ENCODE peak calls at places on chromosomes 13 and 19, in four cellular contexts. W, Q, S and O are unnamed samples.

GRCh38 chr13:26425439-26426358 is 131.8 kb upstream of the WASF3 start:
- DNase-seq in Q (no peak), S (no peak), W (peak; percentile 62), O (peak; percentile 20)

GRCh38 chr13:30791354-30791921 is 56.1 kb downstream of the ALOX5AP start:
- DNase-seq in W (no peak), Q (no peak), S (no peak), O (no peak)

GRCh38 chr13:97242755-97243497 is 20.8 kb downstream of the MBNL2 start:
- DNase-seq in W (no peak), S (no peak), Q (no peak), O (no peak)

GRCh38 chr19:10811391-10812111 is 24.5 kb downstream of the TMED1 start:
- DNase-seq in S (no peak), Q (no peak), W (no peak), O (no peak)

GRCh38 chr13:28717170-28717569 is 1.6 kb downstream of the SLC46A3 start:
- DNase-seq in Q (no peak), W (no peak), S (no peak), O (no peak)

GRCh38 chr13:24878340-24878739 is 114.4 kb downstream of the RNF17 start:
- DNase-seq in W (no peak), Q (no peak), S (no peak), O (no peak)

GRCh38 chr13:49220035-49220855 is at the start of gene MLNR:
- DNase-seq in S (no peak), Q (peak; percentile 48), W (peak; percentile 53), O (no peak)

GRCh38 chr13:81540777-81541176 is 1199.9 kb upstream of the SPRY2 start:
- DNase-seq in W (no peak), Q (peak; percentile 3), S (no peak), O (no peak)

GRCh38 chr13:24217601-24218281 is 57.2 kb downstream of the SPATA13 start:
- DNase-seq in S (no peak), W (no peak), Q (no peak), O (peak; percentile 44)

GRCh38 chr13:31012285-31013024 is 80.0 kb downstream of the TEX26 start:
- DNase-seq in S (no peak), W (no peak), Q (peak; percentile 17), O (peak; percentile 72)

GRCh38 chr13:50323440-50324070 is 308.3 kb downstream of the KCNRG start:
- DNase-seq in S (no peak), Q (no peak), W (no peak), O (no peak)

GRCh38 chr19:47446534-47447469 is 24.9 kb downstream of the SLC8A2 start:
- DNase-seq in W (peak; percentile 62), S (no peak), Q (peak; percentile 61), O (no peak)

GRCh38 chr13:110211735-110212134 is 95.2 kb downstream of the COL4A1 start:
- DNase-seq in W (no peak), Q (no peak), S (no peak), O (no peak)

GRCh38 chr13:37595162-37595561 is 3.4 kb downstream of the POSTN start:
- DNase-seq in Q (no peak), W (no peak), S (no peak), O (no peak)

GRCh38 chr19:16917401-16917800 is 28.6 kb downstream of the F2RL3 start:
- DNase-seq in Q (no peak), S (no peak), W (no peak), O (no peak)

GRCh38 chr13:97446448-97446847 is 12.5 kb downstream of the RAP2A start:
- DNase-seq in Q (no peak), W (no peak), S (no peak), O (no peak)

GRCh38 chr19:46913852-46914430 is 53.1 kb downstream of the ARHGAP35 start:
- DNase-seq in S (no peak), W (no peak), Q (no peak), O (no peak)

GRCh38 chr19:32337176-32337808 is 8.1 kb upstream of the ZNF507 start:
- DNase-seq in Q (peak; percentile 7), S (no peak), W (no peak), O (no peak)
- H3K4me3 ChIP-seq in Q (no peak overlapping the region), S (peak overlapping the region; percentile 42), W (no peak overlapping the region), O (no peak overlapping the region)

GRCh38 chr13:99687728-99688397 is 186.6 kb downstream of the TM9SF2 start:
- DNase-seq in S (no peak), W (no peak), Q (no peak), O (no peak)
- H3K27ac ChIP-seq in S (no peak overlapping the region), W (no peak overlapping the region), Q (no peak overlapping the region), O (no peak overlapping the region)

DNA sequence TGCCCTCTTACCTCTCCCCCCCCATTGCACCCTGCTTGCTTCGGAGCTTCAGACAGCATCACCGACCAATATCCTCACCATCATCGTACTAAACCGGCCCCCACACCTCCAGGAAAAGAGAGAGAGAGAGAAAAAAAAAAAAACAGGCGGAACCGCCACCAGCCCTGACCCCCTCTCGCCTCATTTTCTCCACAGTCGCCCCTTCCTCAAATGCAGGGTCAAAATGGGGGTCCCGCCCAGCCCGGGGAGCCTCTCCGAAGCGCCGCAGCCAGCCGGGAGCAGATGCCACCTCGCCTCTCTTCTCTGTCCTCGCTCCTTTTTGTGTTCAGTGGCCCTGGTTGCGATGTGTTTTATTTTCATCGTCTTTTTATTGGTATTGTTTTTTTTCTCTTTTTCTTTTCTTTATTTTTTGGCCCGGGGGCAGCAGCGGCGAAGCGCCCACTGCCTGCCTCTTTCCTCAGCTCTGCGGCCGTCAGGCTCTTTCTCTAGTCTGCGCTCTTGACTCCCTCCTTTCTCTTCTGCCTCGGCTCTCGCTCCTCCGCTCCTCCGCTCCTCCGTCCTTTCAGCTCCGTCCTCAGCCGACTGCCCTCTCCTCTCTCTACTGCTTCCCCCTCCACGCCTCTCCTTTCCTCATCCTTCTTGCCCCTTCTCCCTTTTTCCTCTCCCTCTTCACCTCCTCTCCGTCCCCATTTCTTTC is 41.4 kb downstream of the DEDD2 start:
- DNase-seq in W (no peak), S (no peak), Q (no peak), O (no peak)
- H3K4me3 ChIP-seq in W (peak overlapping the region; percentile 42), S (peak overlapping the region; percentile 73), Q (peak overlapping the region; percentile 42), O (peak overlapping the region; percentile 24)

DNA sequence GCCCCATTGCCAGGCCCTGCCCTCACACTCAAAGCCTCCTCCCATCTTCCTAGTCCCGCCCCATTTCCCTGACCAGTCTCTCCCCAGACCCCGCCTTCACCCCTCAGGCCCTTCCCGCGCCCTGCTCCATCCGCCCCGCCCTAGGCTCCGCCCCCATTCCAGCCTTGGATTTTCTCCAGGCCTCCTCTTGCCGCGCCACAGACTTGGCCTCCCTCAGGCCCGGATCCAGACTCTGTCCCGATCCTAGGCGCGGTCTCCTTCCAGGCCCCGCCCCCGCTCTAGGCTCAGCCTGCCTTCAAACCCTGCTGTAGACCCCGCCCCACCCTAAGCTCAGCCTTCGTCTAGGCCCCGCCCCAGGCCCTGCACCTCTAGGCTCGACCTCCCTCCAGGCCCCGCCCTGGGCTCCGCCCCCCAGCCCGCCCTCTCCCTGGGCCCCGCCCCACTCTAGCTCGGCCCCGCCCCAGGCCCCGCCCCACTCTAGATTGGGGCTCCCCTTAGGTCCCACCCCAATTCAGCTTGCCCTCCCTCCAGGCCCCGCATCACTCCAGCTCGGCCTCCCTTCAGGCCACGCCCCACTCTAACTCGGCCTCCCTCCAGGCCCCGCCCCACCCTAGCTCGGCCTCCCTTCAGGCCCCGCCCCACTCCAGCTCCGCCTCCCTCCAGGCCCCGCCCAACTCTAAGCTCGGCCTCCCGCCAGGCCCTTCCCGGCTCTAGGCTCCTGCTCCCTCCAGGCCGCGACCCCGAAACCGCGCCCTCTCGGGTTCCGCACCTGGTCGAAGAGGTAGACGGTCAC is 18.5 kb downstream of the LMTK3 start:
- DNase-seq in Q (peak; percentile 96), W (peak; percentile 97), S (peak; percentile 89), O (peak; percentile 63)
- H3K27ac ChIP-seq in Q (no peak overlapping the region), W (peak overlapping the region; percentile 68), S (peak overlapping the region; percentile 61), O (no peak overlapping the region)

DNA sequence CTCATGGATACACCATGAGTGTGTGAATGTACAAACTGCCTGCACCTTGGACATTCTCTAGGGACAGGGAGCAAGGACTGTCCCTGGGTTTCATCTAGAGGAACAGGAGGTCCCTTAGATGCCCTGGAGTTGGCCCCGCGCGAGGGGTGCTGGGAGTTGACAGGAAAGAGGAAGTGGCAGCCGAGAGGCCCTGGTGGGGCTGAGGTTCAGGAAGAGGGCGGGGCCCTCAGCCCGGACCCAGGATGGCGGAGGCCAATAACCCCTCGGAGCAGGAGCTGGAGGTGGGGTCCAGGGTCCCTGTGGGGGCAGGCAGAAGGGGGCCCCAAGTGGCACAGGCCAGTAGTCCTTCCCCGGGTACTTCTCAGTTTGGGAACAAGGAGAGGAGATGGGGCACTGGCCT is 6.9 kb downstream of the PKN1 start:
- DNase-seq in W (peak; percentile 93), Q (no peak), S (peak; percentile 55), O (peak; percentile 42)
- H3K4me3 ChIP-seq in W (peak overlapping the region; percentile 57), Q (no peak overlapping the region), S (peak overlapping the region; percentile 20), O (no peak overlapping the region)

GRCh38 chr19:5040544-5041167 is 71.7 kb downstream of the KDM4B start:
- DNase-seq in W (no peak), S (no peak), Q (no peak), O (no peak)
- H3K27ac ChIP-seq in W (no peak overlapping the region), S (no peak overlapping the region), Q (peak overlapping the region; percentile 25), O (no peak overlapping the region)

GRCh38 chr19:18832331-18833140 is 777 bp downstream of the UPF1 start:
- DNase-seq in S (no peak), W (no peak), Q (peak; percentile 45), O (peak; percentile 28)
- H3K4me3 ChIP-seq in S (peak overlapping the region; percentile 95), W (peak overlapping the region; percentile 92), Q (peak overlapping the region; percentile 89), O (peak overlapping the region; percentile 86)

GRCh38 chr19:23914402-23915286 is at the start of gene ZNF726:
- DNase-seq in S (peak; percentile 47), Q (peak; percentile 57), W (peak; percentile 88), O (peak; percentile 95)
- H3K27ac ChIP-seq in S (no peak within 1 kb of the TSS), Q (no peak within 1 kb of the TSS), W (peak within 1 kb of the TSS; percentile 73), O (peak within 1 kb of the TSS; percentile 92)

DNA sequence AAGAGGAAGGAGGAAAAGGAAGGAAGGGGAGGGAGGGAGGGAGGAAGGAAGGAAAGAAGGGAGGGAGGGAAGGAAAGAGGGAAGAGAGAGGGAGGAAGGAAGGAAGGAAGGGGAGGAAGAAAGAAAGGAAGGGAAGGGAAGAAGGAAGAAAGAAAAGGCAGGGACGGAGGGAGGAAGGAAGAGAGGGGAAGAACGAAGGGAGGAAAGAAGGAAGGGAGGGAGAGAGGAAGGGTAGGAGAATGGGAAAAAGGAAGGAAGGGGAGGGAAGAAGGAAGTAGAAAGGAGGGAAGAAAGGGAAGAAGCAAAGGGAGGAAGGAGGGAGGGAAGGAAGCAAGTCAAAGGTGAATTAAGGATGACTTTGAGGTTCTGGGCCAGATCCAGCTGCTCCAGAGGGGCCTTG is 3.0 kb downstream of the ACSBG2 start:
- DNase-seq in S (no peak), W (no peak), Q (no peak), O (no peak)
- H3K4me3 ChIP-seq in S (no peak overlapping the region), W (no peak overlapping the region), Q (no peak overlapping the region), O (no peak overlapping the region)

GRCh38 chr19:34962945-34963530 is 991 bp downstream of the ZNF792 start:
- DNase-seq in Q (no peak), S (no peak), W (no peak), O (no peak)
- H3K27ac ChIP-seq in Q (no peak overlapping the region), S (no peak overlapping the region), W (peak overlapping the region; percentile 88), O (no peak overlapping the region)